ENCODE peak calls at places on chromosomes 6 and 20, in seven cellular contexts. A is D341Med, B is kidney glomerular epithelial cell, Z is foreskin fibroblast, G is AG09319, H is sciatic nerve, R is lower leg skin. N is an unnamed sample.

GRCh38 chr6:12232339-12232738 is 57.8 kb upstream of the EDN1 start:
- DNase-seq in A (no peak), B (peak; percentile 51), Z (peak; percentile 71), G (no peak), H (no peak), R (no peak), N (no peak)

GRCh38 chr6:75183099-75183541 is 22.7 kb downstream of the COL12A1 start:
- DNase-seq in A (no peak), B (no peak), Z (peak; percentile 91), G (peak; percentile 59), H (no peak), R (no peak), N (no peak)

GRCh38 chr6:28544211-28544610 is 18.5 kb downstream of the GPX5 start:
- DNase-seq in A (no peak), B (no peak), Z (no peak), G (no peak), H (no peak), R (no peak), N (no peak)

GRCh38 chr6:62286470-62286843 is 432 bp upstream of the KHDRBS2 start:
- DNase-seq in A (peak; percentile 10), B (no peak), Z (no peak), G (no peak), H (peak; percentile 45), R (no peak), N (no peak)

GRCh38 chr20:19889011-19889953 is 127.9 kb upstream of the NAA20 start:
- DNase-seq in A (no peak), B (peak; percentile 27), Z (no peak), G (no peak), H (peak; percentile 68), R (peak; percentile 33), N (no peak)

GRCh38 chr6:37233541-37233940 is 24.0 kb upstream of the TBC1D22B start:
- DNase-seq in A (no peak), B (no peak), Z (no peak), G (no peak), H (no peak), R (no peak), N (no peak)

GRCh38 chr6:136063095-136063494 is 187.0 kb downstream of the MTFR2 start:
- DNase-seq in A (no peak), B (peak; percentile 29), Z (no peak), G (peak; percentile 44), H (no peak), R (no peak), N (no peak)

GRCh38 chr6:162179196-162179951 is 548.2 kb downstream of the PRKN start:
- DNase-seq in A (no peak), B (no peak), Z (no peak), G (no peak), H (no peak), R (no peak), N (no peak)

GRCh38 chr6:54621285-54621684 is 225.3 kb upstream of the FAM83B start:
- DNase-seq in A (no peak), B (no peak), Z (no peak), G (no peak), H (no peak), R (no peak), N (no peak)

GRCh38 chr20:4592316-4593148 is 129.2 kb upstream of the PRND start:
- DNase-seq in A (peak; percentile 92), B (no peak), Z (no peak), G (no peak), H (peak; percentile 74), R (no peak), N (no peak)

GRCh38 chr6:15184441-15184861 is 61.4 kb upstream of the JARID2 start:
- DNase-seq in A (no peak), B (no peak), Z (no peak), G (no peak), H (no peak), R (no peak), N (no peak)

GRCh38 chr6:52564856-52565255 is 12.0 kb downstream of the TRAM2 start:
- DNase-seq in A (no peak), B (no peak), Z (no peak), G (no peak), H (no peak), R (no peak), N (no peak)

GRCh38 chr6:98825602-98826230 is 8.7 kb upstream of the POU3F2 start:
- DNase-seq in A (no peak), B (no peak), Z (no peak), G (no peak), H (no peak), R (no peak), N (no peak)

GRCh38 chr20:49792006-49792405 is 20.6 kb upstream of the SLC9A8 start:
- DNase-seq in A (no peak), B (no peak), Z (no peak), G (no peak), H (no peak), R (no peak), N (no peak)

GRCh38 chr6:9455794-9456193 is 959.1 kb downstream of the TFAP2A start:
- DNase-seq in A (no peak), B (no peak), Z (no peak), G (no peak), H (no peak), R (no peak), N (no peak)

GRCh38 chr6:12403201-12403826 is 113.2 kb downstream of the EDN1 start:
- DNase-seq in A (no peak), B (no peak), Z (peak; percentile 87), G (peak; percentile 20), H (no peak), R (no peak), N (no peak)

GRCh38 chr6:15457903-15458530 is 204.8 kb downstream of the DTNBP1 start:
- DNase-seq in A (peak; percentile 45), B (no peak), Z (no peak), G (no peak), H (no peak), R (no peak), N (no peak)

GRCh38 chr20:10954137-10954840 is 280.5 kb upstream of the JAG1 start:
- DNase-seq in A (no peak), B (peak; percentile 41), Z (no peak), G (no peak), H (no peak), R (peak; percentile 73), N (no peak)

GRCh38 chr6:10884245-10884972 is 2.4 kb upstream of the SYCP2L start:
- DNase-seq in A (no peak), B (no peak), Z (no peak), G (no peak), H (no peak), R (no peak), N (no peak)

GRCh38 chr6:18352842-18353241 is 34.3 kb upstream of the RNF144B start:
- DNase-seq in A (no peak), B (no peak), Z (no peak), G (no peak), H (no peak), R (peak; percentile 71), N (no peak)

GRCh38 chr20:8901237-8902025 is 167.5 kb upstream of the PLCB4 start:
- DNase-seq in A (no peak), B (no peak), Z (peak; percentile 24), G (no peak), H (no peak), R (no peak), N (no peak)

GRCh38 chr6:1044040-1044836 is 267.7 kb upstream of the FOXQ1 start:
- DNase-seq in A (no peak), B (no peak), Z (no peak), G (no peak), H (no peak), R (no peak), N (no peak)

GRCh38 chr6:513058-513457 is 121.5 kb downstream of the IRF4 start:
- DNase-seq in A (no peak), B (no peak), Z (no peak), G (no peak), H (no peak), R (no peak), N (no peak)

GRCh38 chr6:24543683-24544082 is 48.9 kb downstream of the ALDH5A1 start:
- DNase-seq in A (no peak), B (no peak), Z (no peak), G (no peak), H (no peak), R (no peak), N (no peak)

GRCh38 chr6:46501136-46502089 is 10.2 kb upstream of the RCAN2 start:
- DNase-seq in A (no peak), B (no peak), Z (no peak), G (no peak), H (no peak), R (no peak), N (no peak)

GRCh38 chr6:111911428-111911827 is 38.2 kb upstream of the FYN start:
- DNase-seq in A (no peak), B (no peak), Z (no peak), G (no peak), H (no peak), R (no peak), N (no peak)

GRCh38 chr6:139722540-139722939 is 348.1 kb upstream of the CITED2 start:
- DNase-seq in A (no peak), B (no peak), Z (no peak), G (no peak), H (no peak), R (no peak), N (no peak)

GRCh38 chr6:144588674-144589325 is 303.7 kb downstream of the UTRN start:
- DNase-seq in A (no peak), B (peak; percentile 38), Z (no peak), G (no peak), H (no peak), R (no peak), N (no peak)

GRCh38 chr6:149963212-149963461 is 606 bp upstream of the ULBP1 start:
- DNase-seq in A (peak; percentile 22), B (peak; percentile 76), Z (peak; percentile 32), G (no peak), H (no peak), R (no peak), N (no peak)

GRCh38 chr6:143236151-143236788 is 175.6 kb downstream of the AIG1 start:
- DNase-seq in A (no peak), B (no peak), Z (peak; percentile 72), G (no peak), H (no peak), R (no peak), N (no peak)

GRCh38 chr6:32239462-32239861 is 15.6 kb upstream of the NOTCH4 start:
- DNase-seq in A (no peak), B (no peak), Z (no peak), G (no peak), H (no peak), R (no peak), N (no peak)

GRCh38 chr6:136282906-136283305 is 6.7 kb downstream of the BCLAF1 start:
- DNase-seq in A (no peak), B (no peak), Z (no peak), G (no peak), H (no peak), R (no peak), N (no peak)

GRCh38 chr6:154229796-154230195 is 126.8 kb downstream of the IPCEF1 start:
- DNase-seq in A (no peak), B (no peak), Z (no peak), G (no peak), H (no peak), R (no peak), N (no peak)

GRCh38 chr6:40923326-40923725 is 115.7 kb downstream of the UNC5CL start:
- DNase-seq in A (no peak), B (no peak), Z (no peak), G (no peak), H (no peak), R (no peak), N (no peak)

GRCh38 chr6:166786704-166787293 is 159.7 kb upstream of the RPS6KA2 start:
- DNase-seq in A (peak; percentile 62), B (peak; percentile 59), Z (peak; percentile 41), G (peak; percentile 36), H (no peak), R (no peak), N (no peak)

N was measured in SIG-M5.